ENCODE peak calls at places on chromosome 17, in ten cellular contexts. Y is AG09319, K is HCT116, J is AG04450, Q is PC-3, U is GM13977, O is cardiac fibroblast, E is tibial nerve, Z is PC-9, W is stomach. L is an unnamed sample.

GRCh38 chr17:1029196-1029911 is 32.4 kb downstream of the TIMM22 start:
- DNase-seq in U (no peak), O (peak; percentile 54), E (peak; percentile 62), Q (no peak), Z (no peak), W (no peak), Y (no peak), K (no peak), J (no peak), L (peak; percentile 29)

GRCh38 chr17:82862758-82863645 is 23.2 kb upstream of the ZNF750 start:
- DNase-seq in Q (no peak), U (no peak), E (no peak), Z (no peak), J (no peak), W (no peak), Y (no peak), O (no peak), K (no peak), L (no peak)

GRCh38 chr17:68107373-68107772 is 71.8 kb downstream of the KPNA2 start:
- DNase-seq in J (no peak), U (no peak), O (no peak), E (no peak), W (no peak), Z (no peak), K (no peak), Y (no peak), Q (no peak), L (no peak)

GRCh38 chr17:41492351-41492750 is 2.6 kb upstream of the KRT36 start:
- DNase-seq in Z (no peak), J (no peak), K (no peak), O (peak; percentile 17), Y (no peak), E (peak; percentile 77), Q (no peak), U (no peak), W (no peak), L (no peak)

GRCh38 chr17:42112552-42113176 is at the start of gene DHX58:
- DNase-seq in K (no peak), Y (peak; percentile 62), Q (no peak), U (peak; percentile 95), O (peak; percentile 84), W (peak; percentile 81), Z (peak; percentile 64), E (peak; percentile 76), J (peak; percentile 53), L (peak; percentile 64)

GRCh38 chr17:55301521-55302406 is 37.0 kb downstream of the HLF start:
- DNase-seq in Z (no peak), Q (peak; percentile 14), O (peak; percentile 9), U (no peak), E (no peak), K (no peak), W (peak; percentile 47), Y (no peak), J (no peak), L (no peak)

GRCh38 chr17:48925251-48925990 is 17.2 kb downstream of the UBE2Z start:
- DNase-seq in J (no peak), O (no peak), Y (no peak), W (no peak), E (no peak), Q (no peak), K (no peak), Z (no peak), U (no peak), L (no peak)

GRCh38 chr17:42380935-42381334 is 7.3 kb downstream of the STAT3 start:
- DNase-seq in J (no peak), O (no peak), E (no peak), K (no peak), Z (no peak), Q (no peak), U (no peak), Y (no peak), W (no peak), L (no peak)

GRCh38 chr17:21213491-21214014 is 408 bp downstream of the TMEM11 start:
- DNase-seq in J (no peak), K (no peak), W (peak; percentile 47), E (no peak), Y (no peak), O (no peak), Q (no peak), Z (no peak), U (no peak), L (no peak)

GRCh38 chr17:19238167-19238505 is 970 bp downstream of the EPN2 start:
- DNase-seq in U (peak; percentile 50), E (no peak), Z (no peak), Y (no peak), W (peak; percentile 55), K (no peak), Q (peak; percentile 45), O (peak; percentile 31), J (no peak), L (peak; percentile 35)

GRCh38 chr17:19242323-19242722 is 5.2 kb downstream of the EPN2 start:
- DNase-seq in Q (peak; percentile 87), K (peak; percentile 16), W (no peak), O (no peak), E (no peak), J (no peak), Y (no peak), U (no peak), Z (peak; percentile 91), L (no peak)

GRCh38 chr17:19242926-19243325 is 5.8 kb downstream of the EPN2 start:
- DNase-seq in Z (no peak), W (no peak), U (no peak), Q (no peak), Y (no peak), E (no peak), O (no peak), J (no peak), K (no peak), L (no peak)

GRCh38 chr17:19239544-19239943 is 2.4 kb downstream of the EPN2 start:
- DNase-seq in J (no peak), E (no peak), W (no peak), O (no peak), Z (no peak), Y (no peak), U (no peak), K (no peak), Q (no peak), L (no peak)

DNA sequence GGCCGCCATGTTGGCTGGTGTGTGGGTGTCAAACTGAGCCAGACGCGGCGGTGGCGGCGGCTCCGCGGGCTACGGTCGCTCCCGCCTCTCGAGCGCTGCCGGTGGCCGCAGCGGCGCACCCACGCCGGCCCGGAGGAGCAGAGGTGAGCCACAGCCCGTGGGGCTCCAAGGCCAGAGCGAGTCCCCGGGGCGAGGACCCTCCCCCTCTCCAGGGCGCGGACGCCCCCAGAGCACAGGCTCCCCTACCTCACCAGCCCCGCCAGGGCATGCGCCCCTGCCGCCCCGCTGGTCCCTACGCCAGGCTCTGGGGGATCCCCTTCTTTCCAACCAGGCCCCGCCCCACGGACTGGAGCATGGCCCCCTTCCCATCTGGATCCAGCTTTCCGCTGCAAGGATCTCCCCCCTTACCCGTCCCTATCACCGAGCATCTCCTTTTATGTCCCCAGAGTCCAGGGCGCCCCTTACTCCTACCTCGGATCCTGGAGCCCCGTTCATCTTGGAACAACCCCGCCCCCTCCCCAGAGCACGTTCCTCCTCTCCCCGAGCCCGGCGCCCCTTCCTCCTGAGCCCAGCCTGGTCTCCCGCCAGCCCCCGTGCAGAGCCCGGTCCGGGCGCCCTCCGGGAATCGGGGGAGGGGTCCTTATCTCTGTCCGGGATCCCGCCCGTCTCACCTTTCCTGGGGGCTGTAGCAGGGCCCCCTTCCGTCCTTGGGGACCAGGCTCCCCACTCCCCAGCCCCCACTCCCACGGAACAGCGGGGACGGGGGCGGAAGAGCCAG is 412 bp downstream of the EPN2 start:
- DNase-seq in K (no peak), J (no peak), Z (no peak), O (no peak), W (peak; percentile 37), Y (no peak), E (no peak), U (peak; percentile 74), Q (no peak), L (no peak)
- TF ChIP-seq CTCF in K (no peak), J (no peak), Z (no peak), O (no peak), W (no peak), Y (no peak), E (peak; percentile 60), U (peak; percentile 29), Q (no peak), L (no peak)

GRCh38 chr17:11028349-11028748 is 190.5 kb upstream of the PIRT start:
- DNase-seq in O (no peak), Y (no peak), E (no peak), K (no peak), U (no peak), W (no peak), J (no peak), Z (no peak), Q (no peak), L (no peak)

GRCh38 chr17:11026903-11027302 is 189.0 kb upstream of the PIRT start:
- DNase-seq in Y (no peak), O (no peak), E (no peak), Q (no peak), K (no peak), J (no peak), Z (no peak), W (no peak), U (no peak), L (no peak)

GRCh38 chr17:11023639-11024479 is 186.0 kb upstream of the PIRT start:
- DNase-seq in J (no peak), Y (no peak), U (no peak), E (no peak), Z (no peak), Q (no peak), W (no peak), O (no peak), K (no peak), L (no peak)
- TF ChIP-seq CTCF in J (no peak), Y (no peak), U (no peak), E (no peak), Z (no peak), Q (no peak), W (no peak), O (no peak), K (no peak), L (no peak)

DNA sequence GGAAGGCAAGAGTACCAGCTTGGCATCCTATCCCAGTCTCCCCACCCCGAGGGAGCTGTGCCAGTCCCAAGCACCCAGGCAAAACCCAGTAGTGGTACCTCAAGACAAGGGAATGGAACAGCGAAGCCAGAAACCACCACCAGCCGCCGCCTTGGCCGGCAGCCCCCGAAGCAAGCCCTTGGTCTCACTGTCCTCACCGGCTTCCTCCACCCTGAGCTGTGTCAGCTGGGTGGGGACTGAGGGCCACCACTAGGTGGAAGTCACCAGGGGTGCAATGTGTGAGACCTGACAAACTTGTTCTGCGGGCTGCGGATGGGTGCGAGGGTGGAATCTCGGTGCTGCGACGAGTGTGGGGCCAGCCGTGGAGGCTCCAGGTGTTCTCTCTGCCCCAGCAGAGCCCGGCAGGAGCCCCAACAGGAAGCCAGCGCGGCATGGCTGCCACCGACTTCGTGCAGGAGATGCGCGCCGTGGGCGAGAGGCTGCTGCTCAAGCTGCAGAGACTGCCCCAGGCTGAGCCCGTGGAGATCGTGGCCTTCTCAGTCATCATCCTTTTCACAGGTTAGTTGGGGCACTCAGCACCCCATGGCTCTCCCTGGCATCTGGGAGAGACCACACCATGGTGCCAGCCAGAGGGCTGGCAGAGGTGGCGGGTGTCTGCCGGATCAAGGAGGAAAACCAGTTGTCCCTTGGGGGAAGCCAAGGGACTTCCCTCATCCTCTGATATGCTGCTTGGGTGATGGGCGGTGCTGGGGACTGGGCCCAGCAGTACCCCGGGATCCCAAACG is 6.7 kb downstream of the SMIM5 start:
- DNase-seq in Y (no peak), O (no peak), K (no peak), J (no peak), U (no peak), W (peak; percentile 83), E (no peak), Q (peak; percentile 63), Z (peak; percentile 76), L (no peak)
- TF ChIP-seq CTCF in Y (no peak), O (no peak), K (no peak), J (no peak), U (no peak), W (peak; percentile 23), E (no peak), Q (peak; percentile 47), Z (peak; percentile 56), L (no peak)

GRCh38 chr17:72635034-72635654 is 457.3 kb downstream of the SLC39A11 start:
- DNase-seq in Z (no peak), W (no peak), Y (no peak), K (no peak), U (no peak), E (no peak), J (no peak), O (no peak), Q (peak; percentile 53), L (no peak)
- TF ChIP-seq CTCF in Z (no peak), W (no peak), Y (no peak), K (no peak), U (no peak), E (no peak), J (no peak), O (no peak), Q (no peak), L (no peak)

L was measured in MCF 10A.